ENCODE peak calls at places on chromosome 12, in six cellular contexts. D is A549, B is stomach, L is tibial nerve, H is sigmoid colon, F is transverse colon. K is an unnamed sample.

GRCh38 chr12:50411051-50411660 is 10.5 kb downstream of the LARP4 start:
- DNase-seq in D (no peak), B (no peak), L (no peak), H (no peak), F (no peak), K (peak)

GRCh38 chr12:109949089-109949488 is 47.1 kb downstream of the GIT2 start:
- DNase-seq in D (no peak), B (no peak), L (no peak), H (no peak), F (no peak), K (no peak)

GRCh38 chr12:418432-418831 is 17.0 kb downstream of the CCDC77 start:
- DNase-seq in D (no peak), B (no peak), L (no peak), H (no peak), F (no peak), K (no peak)

GRCh38 chr12:40801861-40802260 is 109.6 kb downstream of the CNTN1 start:
- DNase-seq in D (no peak), B (no peak), L (no peak), H (no peak), F (no peak), K (no peak)

GRCh38 chr12:106898001-106898966 is 57.4 kb upstream of the TMEM263 start:
- DNase-seq in D (no peak), B (no peak), L (no peak), H (no peak), F (no peak), K (no peak)

GRCh38 chr12:53052419-53053222 is 2.8 kb downstream of the TNS2 start:
- DNase-seq in D (no peak), B (peak), L (peak), H (peak), F (peak), K (peak)

GRCh38 chr12:27906127-27906500 is 66.4 kb downstream of the PTHLH start:
- DNase-seq in D (no peak), B (no peak), L (no peak), H (no peak), F (no peak), K (no peak)

GRCh38 chr12:120874547-120875245 is 29.5 kb downstream of the SPPL3 start:
- DNase-seq in D (no peak), B (no peak), L (no peak), H (no peak), F (no peak), K (no peak)

GRCh38 chr12:109996483-109996853 is 300 bp upstream of the GIT2 start:
- DNase-seq in D (no peak), B (no peak), L (no peak), H (no peak), F (no peak), K (no peak)

GRCh38 chr12:119780786-119781434 is 96.2 kb downstream of the CIT start:
- DNase-seq in D (peak), B (peak), L (no peak), H (no peak), F (peak), K (no peak)

DNA sequence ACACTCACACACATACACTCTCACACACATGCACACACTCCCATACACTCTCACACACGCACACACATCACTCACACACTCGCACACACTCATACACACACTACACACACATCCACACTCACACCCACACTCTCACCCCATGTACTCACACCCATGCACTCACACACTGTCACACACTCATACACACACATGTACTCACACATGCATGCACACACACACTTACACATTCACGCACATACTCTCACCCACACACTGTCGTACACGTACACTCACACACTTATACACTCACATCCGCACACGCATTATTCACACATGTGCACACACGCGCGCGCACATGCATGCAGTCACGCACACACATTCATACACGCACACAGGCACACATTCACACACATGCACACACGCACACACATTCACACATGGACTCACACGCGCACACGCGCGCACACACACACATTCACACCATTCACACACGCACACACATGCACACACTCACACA is 3.9 kb upstream of the GPR162 start:
- DNase-seq in D (no peak), B (no peak), L (no peak), H (no peak), F (no peak), K (no peak)
- TF ChIP-seq POLR2A in D (no peak), B (no peak), L (no peak), H (no peak), F (no peak), K (no peak)

DNA sequence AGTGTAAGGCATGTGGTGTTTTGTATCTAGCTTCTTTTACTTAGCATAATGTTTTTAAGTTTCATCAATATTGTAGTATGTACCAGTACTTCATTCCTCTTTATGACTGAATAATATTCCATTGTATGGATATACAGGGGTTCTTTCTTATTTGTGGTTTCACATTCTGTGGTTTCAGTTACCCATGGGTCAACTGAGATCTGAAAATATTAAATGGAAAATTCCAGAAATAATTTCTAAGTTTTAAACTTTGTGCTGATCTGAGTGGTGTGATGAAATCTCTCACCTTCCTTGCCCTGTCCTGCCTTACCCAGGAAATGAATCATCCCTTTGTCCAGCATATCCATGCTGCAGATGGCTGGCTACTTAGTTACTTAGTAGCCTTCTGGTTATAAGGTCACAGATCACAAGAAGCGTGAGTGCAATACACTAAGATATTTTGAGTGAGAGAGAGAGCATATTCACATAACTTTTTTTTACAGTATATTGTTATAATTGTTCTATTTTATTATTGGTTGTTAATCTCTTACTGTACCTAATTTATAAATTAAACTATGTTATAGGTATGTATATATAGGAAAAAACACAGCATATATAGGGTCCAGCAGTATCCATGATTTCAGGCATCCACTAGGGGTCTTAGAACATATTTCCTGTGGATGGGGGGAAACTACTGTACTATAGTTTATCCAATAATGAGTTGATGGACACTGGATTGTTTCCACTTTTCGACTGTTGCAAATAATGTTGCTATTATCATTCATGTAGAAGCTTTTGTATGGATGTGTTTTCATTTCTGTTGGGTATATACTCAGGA is 59.6 kb upstream of the LRTM2 start:
- DNase-seq in D (peak), B (no peak), L (no peak), H (no peak), F (no peak), K (no peak)
- TF ChIP-seq EP300 in D (peak), B (no peak), L (peak), H (no peak), F (no peak), K (no peak)

DNA sequence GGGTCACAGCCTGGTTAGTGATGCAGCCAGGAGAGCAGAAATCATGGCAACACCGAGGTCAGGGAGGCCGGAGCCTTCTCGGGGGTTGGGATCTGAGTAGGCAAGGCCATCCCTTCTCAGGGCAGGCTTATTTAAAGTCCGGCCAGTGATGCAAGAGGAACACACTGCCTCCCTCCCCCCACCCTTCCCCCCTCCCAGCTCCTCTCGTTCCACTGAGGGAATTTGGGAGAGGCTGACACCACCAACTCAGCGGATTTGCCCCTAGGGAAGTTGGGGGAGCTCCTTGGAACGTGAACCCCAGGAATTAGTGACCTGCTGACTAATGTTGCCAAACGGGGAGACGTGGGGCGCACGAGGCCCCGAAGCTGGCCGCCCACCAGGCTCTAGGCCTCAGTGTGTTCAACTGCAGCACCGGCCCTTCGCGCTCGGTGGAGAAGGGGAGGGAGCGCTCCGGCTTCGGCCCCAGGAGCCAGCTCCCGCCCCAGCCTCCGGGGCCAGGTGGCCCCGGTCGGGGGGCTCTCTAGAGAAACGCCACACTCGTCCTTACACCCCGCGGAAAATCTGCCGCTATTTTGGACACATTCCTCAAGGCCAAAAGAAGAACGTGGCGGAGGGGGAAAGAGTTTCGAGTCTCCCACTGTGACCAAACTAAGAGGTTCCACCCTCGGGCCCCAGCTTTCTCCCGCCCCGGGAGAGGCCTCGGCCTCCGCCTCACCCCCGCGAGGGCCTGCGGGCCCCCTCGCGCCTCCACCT is 1.6 kb downstream of the CTDSP2 start:
- DNase-seq in D (peak), B (peak), L (peak), H (peak), F (peak), K (peak)
- TF ChIP-seq POLR2A in D (no peak), B (no peak), L (no peak), H (peak), F (peak), K (peak)

GRCh38 chr12:115398311-115398781 is 714.4 kb upstream of the TBX3 start:
- DNase-seq in D (peak), B (no peak), L (no peak), H (no peak), F (peak), K (no peak)
- TF ChIP-seq EP300 in D (no peak), B (no peak), L (no peak), H (no peak), F (no peak), K (no peak)

GRCh38 chr12:116950628-116951325 is 40.0 kb downstream of the FBXW8 start:
- DNase-seq in D (no peak), B (no peak), L (no peak), H (no peak), F (no peak), K (no peak)

GRCh38 chr12:116955382-116956021 is 44.8 kb downstream of the FBXW8 start:
- DNase-seq in D (peak), B (peak), L (no peak), H (no peak), F (peak), K (no peak)

GRCh38 chr12:116959198-116959460 is 48.4 kb downstream of the FBXW8 start:
- DNase-seq in D (no peak), B (no peak), L (no peak), H (no peak), F (no peak), K (no peak)

GRCh38 chr12:116958402-116959197 is 47.9 kb downstream of the FBXW8 start:
- DNase-seq in D (no peak), B (no peak), L (no peak), H (no peak), F (no peak), K (no peak)

GRCh38 chr12:116954700-116955381 is 44.1 kb downstream of the FBXW8 start:
- DNase-seq in D (no peak), B (peak), L (no peak), H (no peak), F (no peak), K (no peak)
- TF ChIP-seq POLR2A in D (no peak), B (no peak), L (no peak), H (no peak), F (no peak), K (no peak)